ENCODE peak calls at places on chromosomes 5 and 9, in nine cellular contexts. T is CD8-positive, alpha-beta T cell; I is psoas muscle; B is hepatocyte; S is heart right ventricle; Q is body of pancreas; U is cardiac muscle cell; Y is sigmoid colon; G is suprapubic skin. W is an unnamed sample.
A peak's percentile ranks its signal among the peaks of the same experiment; 100 is the strongest.

GRCh38 chr5:179301796-179302195 is 43.5 kb downstream of the ADAMTS2 start:
- DNase-seq in T (no peak), I (no peak), B (no peak), S (no peak), Q (no peak), U (no peak), Y (peak; percentile 62), G (peak; percentile 58), W (peak; percentile 65)

GRCh38 chr9:84381508-84381907 is 41.0 kb upstream of the SLC28A3 start:
- DNase-seq in T (no peak), I (no peak), B (no peak), S (no peak), Q (no peak), U (peak; percentile 80), Y (no peak), G (no peak), W (no peak)

GRCh38 chr5:179313849-179314521 is 31.3 kb downstream of the ADAMTS2 start:
- DNase-seq in T (no peak), I (peak; percentile 91), B (peak; percentile 73), S (peak; percentile 79), Q (peak; percentile 60), U (no peak), Y (peak; percentile 95), G (peak; percentile 91), W (peak; percentile 60)

GRCh38 chr5:60487466-60487865 is 212.5 kb downstream of the DEPDC1B start:
- DNase-seq in T (no peak), I (no peak), B (peak; percentile 18), S (no peak), Q (no peak), U (no peak), Y (no peak), G (no peak), W (no peak)

GRCh38 chr9:32431940-32432555 is 47.6 kb downstream of the ACO1 start:
- DNase-seq in T (peak; percentile 5), I (peak; percentile 61), B (peak; percentile 58), S (peak; percentile 23), Q (peak; percentile 71), U (peak; percentile 65), Y (peak; percentile 71), G (no peak), W (no peak)

GRCh38 chr9:125529589-125530515 is 177.2 kb downstream of the MAPKAP1 start:
- DNase-seq in T (no peak), I (no peak), B (no peak), S (no peak), Q (no peak), U (no peak), Y (no peak), G (no peak), W (no peak)

GRCh38 chr9:23582836-23583235 is 243.2 kb downstream of the ELAVL2 start:
- DNase-seq in T (no peak), I (no peak), B (no peak), S (no peak), Q (no peak), U (no peak), Y (no peak), G (no peak), W (no peak)

GRCh38 chr9:33329117-33329563 is 38.8 kb downstream of the NFX1 start:
- DNase-seq in T (no peak), I (peak; percentile 60), B (peak; percentile 75), S (peak; percentile 60), Q (peak; percentile 72), U (no peak), Y (peak; percentile 91), G (no peak), W (peak; percentile 91)

GRCh38 chr5:172833691-172834569 is at the start of gene ERGIC1:
- DNase-seq in T (peak; percentile 61), I (peak; percentile 94), B (peak; percentile 85), S (peak; percentile 88), Q (peak; percentile 85), U (peak; percentile 73), Y (peak; percentile 92), G (peak; percentile 94), W (peak; percentile 91)

GRCh38 chr5:76545184-76545583 is 78.0 kb downstream of the F2RL2 start:
- DNase-seq in T (no peak), I (no peak), B (no peak), S (no peak), Q (no peak), U (no peak), Y (no peak), G (no peak), W (no peak)

GRCh38 chr5:96070625-96071246 is 109.1 kb upstream of the ELL2 start:
- DNase-seq in T (no peak), I (no peak), B (no peak), S (no peak), Q (no peak), U (no peak), Y (no peak), G (no peak), W (no peak)

GRCh38 chr9:15498246-15499018 is 12.3 kb downstream of the PSIP1 start:
- DNase-seq in T (no peak), I (no peak), B (no peak), S (no peak), Q (no peak), U (no peak), Y (no peak), G (no peak), W (no peak)

GRCh38 chr9:15505927-15506326 is 4.8 kb downstream of the PSIP1 start:
- DNase-seq in T (no peak), I (no peak), B (no peak), S (no peak), Q (no peak), U (no peak), Y (no peak), G (no peak), W (no peak)

GRCh38 chr9:15499108-15499507 is 11.7 kb downstream of the PSIP1 start:
- DNase-seq in T (no peak), I (no peak), B (no peak), S (no peak), Q (no peak), U (no peak), Y (no peak), G (no peak), W (no peak)

GRCh38 chr9:15501179-15501578 is 9.6 kb downstream of the PSIP1 start:
- DNase-seq in T (no peak), I (no peak), B (no peak), S (no peak), Q (no peak), U (no peak), Y (no peak), G (no peak), W (no peak)

DNA sequence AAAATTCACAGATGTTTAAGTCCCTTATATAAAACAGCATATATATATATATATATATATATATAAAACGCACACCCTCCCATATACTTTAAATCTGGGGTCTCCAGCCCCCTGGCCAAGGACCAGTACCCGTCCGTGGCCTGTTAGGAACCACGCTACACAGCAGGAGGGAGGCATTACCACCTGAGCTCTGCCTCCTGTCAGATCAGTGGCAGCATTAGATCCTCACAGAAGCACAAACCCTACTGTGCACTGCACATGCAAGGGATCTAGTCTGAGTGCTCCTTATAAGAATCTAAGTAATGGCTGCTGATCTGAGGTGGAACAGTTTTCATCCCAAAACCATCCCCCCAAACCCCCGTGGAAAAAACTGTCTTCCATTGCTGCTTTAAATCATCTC is 9.0 kb downstream of the PSIP1 start:
- DNase-seq in T (no peak), I (no peak), B (no peak), S (no peak), Q (no peak), U (no peak), Y (no peak), G (no peak), W (no peak)
- H3K36me3 ChIP-seq in T (peaks cover 16% of the 10 kb centered on the region), I (peaks cover 3% of the 10 kb centered on the region), B (no peaks in the 10 kb centered on the region), S (peaks cover 4% of the 10 kb centered on the region), Q (no peaks in the 10 kb centered on the region), U (peaks cover 34% of the 10 kb centered on the region), Y (no peaks in the 10 kb centered on the region), G (peaks cover 31% of the 10 kb centered on the region), W (peaks cover 63% of the 10 kb centered on the region)

DNA sequence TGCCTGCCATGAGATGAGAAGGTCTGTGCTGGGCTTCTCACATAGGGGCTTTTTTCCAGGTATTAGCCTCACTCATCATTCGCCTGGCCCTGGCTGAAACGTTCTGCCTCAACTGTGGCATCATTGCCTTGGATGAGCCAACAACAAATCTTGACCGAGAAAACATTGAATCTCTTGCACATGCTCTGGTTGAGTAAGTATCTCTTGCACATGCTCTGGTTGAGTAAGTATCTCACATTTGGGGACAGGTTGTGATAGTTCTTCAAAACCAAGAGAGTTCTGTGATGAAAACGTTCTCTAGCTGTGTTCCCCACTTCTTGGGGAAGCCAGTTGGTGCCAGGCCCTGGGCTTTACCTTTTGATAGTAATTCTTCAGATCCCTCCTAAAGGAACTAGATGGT is 17.4 kb upstream of the IL13 start:
- DNase-seq in T (no peak), I (no peak), B (no peak), S (no peak), Q (no peak), U (no peak), Y (no peak), G (no peak), W (no peak)
- H3K4me3 ChIP-seq in T (no peak overlapping the region), I (no peak overlapping the region), B (no peak overlapping the region), S (no peak overlapping the region), Q (no peak overlapping the region), U (no peak overlapping the region), Y (no peak overlapping the region), G (no peak overlapping the region), W (no peak overlapping the region)

DNA sequence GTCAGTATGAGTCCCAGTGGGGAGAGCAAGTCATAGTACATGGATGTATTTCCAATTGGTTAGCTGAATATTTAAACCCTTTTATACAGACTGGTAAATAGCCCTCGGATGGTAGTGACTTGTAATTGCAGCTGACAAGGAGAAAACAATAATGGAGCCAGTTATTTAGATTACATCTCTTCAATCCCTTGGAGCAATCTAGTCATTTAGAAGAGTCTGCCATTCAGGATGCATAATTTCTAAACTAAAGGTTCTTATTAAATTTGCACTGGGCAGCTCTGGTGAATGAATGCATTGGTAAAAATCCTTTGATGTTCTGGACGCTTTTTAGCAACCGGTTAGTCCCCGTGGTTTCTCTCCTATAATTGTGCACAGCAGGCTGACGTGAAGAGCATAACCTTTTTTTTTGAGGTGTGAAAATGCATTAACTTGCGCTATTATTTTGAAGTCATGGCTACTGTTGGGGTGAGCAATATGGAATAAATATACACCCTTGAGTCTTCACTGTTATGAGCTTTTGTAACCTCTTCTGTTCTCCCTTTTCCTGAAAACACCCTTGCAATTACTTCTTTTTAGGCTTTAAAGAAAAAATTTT is 158.6 kb upstream of the CD180 start:
- DNase-seq in T (no peak), I (no peak), B (no peak), S (no peak), Q (no peak), U (no peak), Y (no peak), G (no peak), W (no peak)
- TF ChIP-seq CTCF in T (no peak), I (no peak), B (no peak), S (no peak), Q (no peak), U (no peak), Y (no peak), G (no peak), W (no peak)

DNA sequence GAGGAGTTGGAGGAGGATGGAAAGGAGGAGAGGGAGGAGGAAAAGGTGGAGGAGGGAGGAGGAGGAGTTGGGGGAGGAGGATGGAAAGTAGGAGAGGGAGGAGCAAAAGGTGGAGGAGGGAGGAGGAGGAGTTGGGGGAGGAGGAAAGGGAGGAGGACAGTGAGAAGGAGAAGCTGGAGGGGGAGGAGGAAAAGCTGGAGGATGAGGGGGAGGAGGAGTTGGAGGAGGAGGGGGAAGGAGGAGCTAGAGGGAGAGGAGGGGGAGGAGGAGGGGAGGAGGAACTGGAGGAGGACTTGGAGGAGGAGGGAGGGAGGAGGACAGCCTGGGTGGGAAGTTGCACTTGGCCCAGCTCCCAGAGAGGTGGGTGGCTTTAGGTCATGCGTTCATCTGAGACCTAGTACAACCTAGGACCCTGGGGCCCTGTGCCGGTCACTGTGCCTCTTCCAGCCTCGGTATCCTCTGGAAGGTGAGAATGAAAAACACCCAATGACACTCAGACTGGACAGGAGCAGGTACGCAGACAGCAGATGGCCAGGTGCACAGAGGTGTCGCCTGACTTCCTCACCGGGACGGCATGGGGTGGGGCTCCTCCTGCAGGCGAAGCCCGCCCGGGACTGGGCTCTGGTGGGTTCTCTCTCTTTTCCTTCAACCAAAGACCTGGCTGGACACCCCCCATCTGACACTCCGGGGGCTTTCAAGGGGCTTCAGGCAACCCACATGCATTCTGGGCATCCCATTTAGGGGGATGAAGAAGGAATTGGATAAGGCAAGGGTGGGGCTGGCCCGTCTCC is 12.2 kb upstream of the SLC2A6 start:
- DNase-seq in T (no peak), I (peak; percentile 46), B (no peak), S (no peak), Q (no peak), U (no peak), Y (no peak), G (no peak), W (no peak)
- H3K36me3 ChIP-seq in T (no peaks in the 10 kb centered on the region), I (no peaks in the 10 kb centered on the region), B (no peaks in the 10 kb centered on the region), S (no peaks in the 10 kb centered on the region), Q (no peaks in the 10 kb centered on the region), U (no peaks in the 10 kb centered on the region), Y (no peaks in the 10 kb centered on the region), G (no peaks in the 10 kb centered on the region), W (no peaks in the 10 kb centered on the region)

W was measured in RWPE2.